ENCODE peak calls at places on chromosomes 7 and 10, in six cellular contexts. Q is HFFc6; L is DMS53; I is HCT116; G is activated naive CD4-positive, alpha-beta T cell treated with anti-CD3 and anti-CD28 coated beads, Interleukin-2, amount 10 ng/mL, durations not matched to agents 7 days and 5 days; Y is T-helper 17 cell. F is an unnamed sample.

GRCh38 chr10:64379898-64380297 is 858.7 kb downstream of the REEP3 start:
- DNase-seq in I (peak), L (peak), Y (no peak), Q (no peak), G (no peak), F (no peak)

GRCh38 chr7:30928254-30928872 is 16.7 kb downstream of the AQP1 start:
- DNase-seq in Q (no peak), L (no peak), G (no peak), Y (no peak), I (no peak), F (no peak)

GRCh38 chr7:73937014-73937413 is 76.1 kb downstream of the TMEM270 start:
- DNase-seq in I (no peak), L (no peak), Q (no peak), Y (no peak), G (no peak), F (no peak)

GRCh38 chr10:118953999-118954398 is 75.5 kb upstream of the NANOS1 start:
- DNase-seq in I (no peak), Q (no peak), G (no peak), L (no peak), Y (no peak), F (no peak)

GRCh38 chr7:112481833-112482669 is 1.3 kb downstream of the LSMEM1 start:
- DNase-seq in I (peak), Q (peak), G (no peak), L (peak), Y (no peak), F (no peak)

GRCh38 chr7:128453836-128454804 is 1.6 kb upstream of the HILPDA start:
- DNase-seq in Q (no peak), Y (no peak), L (no peak), I (no peak), G (no peak), F (no peak)

GRCh38 chr7:3194501-3195141 is 106.4 kb upstream of the SDK1 start:
- DNase-seq in G (no peak), Q (no peak), I (no peak), Y (no peak), L (peak), F (no peak)

GRCh38 chr10:69786791-69787190 is 14.9 kb upstream of the COL13A1 start:
- DNase-seq in Y (no peak), I (no peak), Q (peak), G (no peak), L (peak), F (no peak)

GRCh38 chr7:286278-286677 is 3.7 kb upstream of the FOXL3 start:
- DNase-seq in I (no peak), G (no peak), L (no peak), Y (no peak), Q (no peak), F (no peak)

GRCh38 chr7:142799483-142799882 is 28.7 kb downstream of the PRSS2 start:
- DNase-seq in L (no peak), Q (no peak), I (no peak), G (no peak), Y (no peak), F (no peak)

GRCh38 chr10:95273393-95274312 is 17.1 kb downstream of the PDLIM1 start:
- DNase-seq in Q (peak), Y (no peak), I (no peak), L (peak), G (no peak), F (no peak)

GRCh38 chr10:120978589-120979252 is 127.6 kb downstream of the WDR11 start:
- DNase-seq in L (no peak), Q (peak), G (no peak), I (no peak), Y (no peak), F (no peak)

GRCh38 chr7:150784954-150785353 is 15.2 kb downstream of the TMEM176B start:
- DNase-seq in I (no peak), Y (no peak), L (peak), G (no peak), Q (no peak), F (no peak)